ENCODE peak calls at places on chromosomes 12 and 14, in six cellular contexts. S, M, N, U, I and K are unnamed samples.
A peak's percentile ranks its signal among the peaks of the same experiment; 100 is the strongest.

GRCh38 chr12:66242261-66242760 is 53.3 kb downstream of the IRAK3 start:
- DNase-seq in S (no peak), M (no peak), N (no peak), U (no peak), I (no peak), K (no peak)

GRCh38 chr12:96208801-96209534 is 14.8 kb downstream of the ELK3 start:
- DNase-seq in S (no peak), M (no peak), N (peak; percentile 34), U (no peak), I (no peak), K (no peak)

GRCh38 chr14:61408498-61408897 is 87.1 kb downstream of the PRKCH start:
- DNase-seq in S (no peak), M (no peak), N (no peak), U (no peak), I (no peak), K (no peak)

GRCh38 chr12:94305293-94305957 is 154.2 kb downstream of the CEP83 start:
- DNase-seq in S (peak; percentile 87), M (peak; percentile 52), N (no peak), U (no peak), I (peak; percentile 48), K (no peak)

GRCh38 chr12:109736552-109737108 is 23.0 kb downstream of the FAM222A start:
- DNase-seq in S (no peak), M (peak; percentile 62), N (peak; percentile 42), U (peak; percentile 79), I (no peak), K (peak; percentile 87)

GRCh38 chr12:68899251-68899771 is 33.7 kb downstream of the CPM start:
- DNase-seq in S (no peak), M (peak; percentile 57), N (no peak), U (no peak), I (peak; percentile 69), K (no peak)

GRCh38 chr14:56666716-56667115 is 87.1 kb downstream of the TMEM260 start:
- DNase-seq in S (no peak), M (peak; percentile 12), N (no peak), U (no peak), I (no peak), K (no peak)

GRCh38 chr14:72651081-72651480 is 242.8 kb downstream of the DPF3 start:
- DNase-seq in S (no peak), M (no peak), N (no peak), U (no peak), I (no peak), K (no peak)

GRCh38 chr12:6821271-6821673 is 349 bp upstream of the GPR162 start:
- DNase-seq in S (peak; percentile 53), M (peak; percentile 83), N (peak; percentile 62), U (peak; percentile 58), I (peak; percentile 51), K (peak; percentile 66)

GRCh38 chr14:62064741-62065323 is 302.6 kb downstream of the SNAPC1 start:
- DNase-seq in S (no peak), M (no peak), N (no peak), U (no peak), I (no peak), K (no peak)

GRCh38 chr12:499837-500458 is 40.2 kb downstream of the B4GALNT3 start:
- DNase-seq in S (no peak), M (no peak), N (no peak), U (no peak), I (no peak), K (no peak)

GRCh38 chr14:73526036-73526984 is 10.6 kb upstream of the ACOT1 start:
- DNase-seq in S (no peak), M (peak; percentile 13), N (no peak), U (no peak), I (peak; percentile 72), K (no peak)

GRCh38 chr12:120167529-120168095 is 26.9 kb downstream of the GCN1 start:
- DNase-seq in S (no peak), M (no peak), N (no peak), U (no peak), I (no peak), K (no peak)

GRCh38 chr12:59650594-59651229 is 54.9 kb downstream of the SLC16A7 start:
- DNase-seq in S (no peak), M (no peak), N (no peak), U (no peak), I (no peak), K (no peak)

GRCh38 chr14:75254901-75255300 is 23.7 kb upstream of the FOS start:
- DNase-seq in S (no peak), M (no peak), N (no peak), U (no peak), I (no peak), K (no peak)

GRCh38 chr12:124337628-124338027 is 42.7 kb downstream of the RFLNA start:
- DNase-seq in S (no peak), M (no peak), N (no peak), U (no peak), I (no peak), K (no peak)